ENCODE peak calls at places on chromosomes 11 and 22, in ten cellular contexts. One of them, this sample, is unnamed.

GRCh38 chr11:2077061-2077802 is 62.0 kb downstream of the IGF2 start:
- DNase-seq in T-helper 1 cell: no peak
- DNase-seq in stimulated activated CD4-positive, alpha-beta T cell treated with anti-CD3 and anti-CD28 coated beads, Interleukin-4, amount 100 ng/mL, for 24 hours: peak
- DNase-seq in choroid plexus epithelial cell: peak
- DNase-seq in GM04504: no peak
- DNase-seq in activated naive CD8-positive, alpha-beta T cell treated with anti-CD3 and anti-CD28 coated beads, Interleukin-2, amount 50 U/mL, for 24 hours: no peak
- DNase-seq in germinal center: no peak
- DNase-seq in heart left ventricle: no peak
- DNase-seq in cardiac muscle cell: peak
- DNase-seq in thoracic aorta: no peak
- DNase-seq in this sample: no peak

GRCh38 chr22:19779685-19780268 is 19.2 kb downstream of the TBX1 start:
- DNase-seq in thoracic aorta: no peak
- DNase-seq in activated naive CD8-positive, alpha-beta T cell treated with anti-CD3 and anti-CD28 coated beads, Interleukin-2, amount 50 U/mL, for 24 hours: no peak
- DNase-seq in GM04504: no peak
- DNase-seq in stimulated activated CD4-positive, alpha-beta T cell treated with anti-CD3 and anti-CD28 coated beads, Interleukin-4, amount 100 ng/mL, for 24 hours: no peak
- DNase-seq in T-helper 1 cell: no peak
- DNase-seq in choroid plexus epithelial cell: no peak
- DNase-seq in heart left ventricle: peak
- DNase-seq in germinal center: no peak
- DNase-seq in cardiac muscle cell: no peak
- DNase-seq in this sample: no peak

GRCh38 chr11:62880803-62881578 is at the start of gene SLC3A2:
- DNase-seq in T-helper 1 cell: peak
- DNase-seq in heart left ventricle: peak
- DNase-seq in germinal center: peak
- DNase-seq in cardiac muscle cell: peak
- DNase-seq in GM04504: peak
- DNase-seq in thoracic aorta: peak
- DNase-seq in stimulated activated CD4-positive, alpha-beta T cell treated with anti-CD3 and anti-CD28 coated beads, Interleukin-4, amount 100 ng/mL, for 24 hours: peak
- DNase-seq in choroid plexus epithelial cell: peak
- DNase-seq in activated naive CD8-positive, alpha-beta T cell treated with anti-CD3 and anti-CD28 coated beads, Interleukin-2, amount 50 U/mL, for 24 hours: peak
- DNase-seq in this sample: peak

GRCh38 chr11:12263141-12263693 is 114.2 kb upstream of the PARVA start:
- DNase-seq in GM04504: no peak
- DNase-seq in choroid plexus epithelial cell: no peak
- DNase-seq in thoracic aorta: no peak
- DNase-seq in T-helper 1 cell: no peak
- DNase-seq in stimulated activated CD4-positive, alpha-beta T cell treated with anti-CD3 and anti-CD28 coated beads, Interleukin-4, amount 100 ng/mL, for 24 hours: no peak
- DNase-seq in cardiac muscle cell: peak
- DNase-seq in germinal center: no peak
- DNase-seq in heart left ventricle: no peak
- DNase-seq in activated naive CD8-positive, alpha-beta T cell treated with anti-CD3 and anti-CD28 coated beads, Interleukin-2, amount 50 U/mL, for 24 hours: no peak
- DNase-seq in this sample: no peak

GRCh38 chr11:59865031-59865430 is 1.3 kb downstream of the TCN1 start:
- DNase-seq in germinal center: no peak
- DNase-seq in cardiac muscle cell: peak
- DNase-seq in thoracic aorta: no peak
- DNase-seq in stimulated activated CD4-positive, alpha-beta T cell treated with anti-CD3 and anti-CD28 coated beads, Interleukin-4, amount 100 ng/mL, for 24 hours: no peak
- DNase-seq in T-helper 1 cell: no peak
- DNase-seq in GM04504: no peak
- DNase-seq in choroid plexus epithelial cell: no peak
- DNase-seq in heart left ventricle: no peak
- DNase-seq in activated naive CD8-positive, alpha-beta T cell treated with anti-CD3 and anti-CD28 coated beads, Interleukin-2, amount 50 U/mL, for 24 hours: no peak
- DNase-seq in this sample: no peak

GRCh38 chr11:73236879-73237278 is 18.8 kb downstream of the P2RY2 start:
- DNase-seq in cardiac muscle cell: peak
- DNase-seq in stimulated activated CD4-positive, alpha-beta T cell treated with anti-CD3 and anti-CD28 coated beads, Interleukin-4, amount 100 ng/mL, for 24 hours: no peak
- DNase-seq in activated naive CD8-positive, alpha-beta T cell treated with anti-CD3 and anti-CD28 coated beads, Interleukin-2, amount 50 U/mL, for 24 hours: peak
- DNase-seq in choroid plexus epithelial cell: peak
- DNase-seq in heart left ventricle: peak
- DNase-seq in thoracic aorta: no peak
- DNase-seq in germinal center: peak
- DNase-seq in T-helper 1 cell: no peak
- DNase-seq in GM04504: no peak
- DNase-seq in this sample: no peak

GRCh38 chr11:118918128-118918685 is 7.5 kb downstream of the BCL9L start:
- DNase-seq in germinal center: no peak
- DNase-seq in GM04504: peak
- DNase-seq in thoracic aorta: no peak
- DNase-seq in T-helper 1 cell: no peak
- DNase-seq in cardiac muscle cell: peak
- DNase-seq in choroid plexus epithelial cell: peak
- DNase-seq in heart left ventricle: no peak
- DNase-seq in stimulated activated CD4-positive, alpha-beta T cell treated with anti-CD3 and anti-CD28 coated beads, Interleukin-4, amount 100 ng/mL, for 24 hours: no peak
- DNase-seq in activated naive CD8-positive, alpha-beta T cell treated with anti-CD3 and anti-CD28 coated beads, Interleukin-2, amount 50 U/mL, for 24 hours: no peak
- DNase-seq in this sample: no peak

GRCh38 chr11:94151903-94152677 is 23.4 kb downstream of the PANX1 start:
- DNase-seq in choroid plexus epithelial cell: peak
- DNase-seq in germinal center: no peak
- DNase-seq in activated naive CD8-positive, alpha-beta T cell treated with anti-CD3 and anti-CD28 coated beads, Interleukin-2, amount 50 U/mL, for 24 hours: peak
- DNase-seq in GM04504: peak
- DNase-seq in T-helper 1 cell: no peak
- DNase-seq in cardiac muscle cell: peak
- DNase-seq in heart left ventricle: peak
- DNase-seq in stimulated activated CD4-positive, alpha-beta T cell treated with anti-CD3 and anti-CD28 coated beads, Interleukin-4, amount 100 ng/mL, for 24 hours: peak
- DNase-seq in thoracic aorta: peak
- DNase-seq in this sample: no peak

GRCh38 chr11:106304274-106304673 is 226.8 kb downstream of the AASDHPPT start:
- DNase-seq in activated naive CD8-positive, alpha-beta T cell treated with anti-CD3 and anti-CD28 coated beads, Interleukin-2, amount 50 U/mL, for 24 hours: no peak
- DNase-seq in T-helper 1 cell: no peak
- DNase-seq in stimulated activated CD4-positive, alpha-beta T cell treated with anti-CD3 and anti-CD28 coated beads, Interleukin-4, amount 100 ng/mL, for 24 hours: no peak
- DNase-seq in thoracic aorta: no peak
- DNase-seq in choroid plexus epithelial cell: peak
- DNase-seq in GM04504: no peak
- DNase-seq in germinal center: no peak
- DNase-seq in heart left ventricle: no peak
- DNase-seq in cardiac muscle cell: peak
- DNase-seq in this sample: no peak

GRCh38 chr22:39943941-39944624 is 16.1 kb upstream of the TMA7B start:
- DNase-seq in activated naive CD8-positive, alpha-beta T cell treated with anti-CD3 and anti-CD28 coated beads, Interleukin-2, amount 50 U/mL, for 24 hours: no peak
- DNase-seq in T-helper 1 cell: no peak
- DNase-seq in heart left ventricle: no peak
- DNase-seq in thoracic aorta: no peak
- DNase-seq in choroid plexus epithelial cell: no peak
- DNase-seq in germinal center: no peak
- DNase-seq in GM04504: no peak
- DNase-seq in cardiac muscle cell: no peak
- DNase-seq in stimulated activated CD4-positive, alpha-beta T cell treated with anti-CD3 and anti-CD28 coated beads, Interleukin-4, amount 100 ng/mL, for 24 hours: no peak
- DNase-seq in this sample: no peak

GRCh38 chr11:118282635-118283310 is 18.7 kb upstream of the MPZL2 start:
- DNase-seq in stimulated activated CD4-positive, alpha-beta T cell treated with anti-CD3 and anti-CD28 coated beads, Interleukin-4, amount 100 ng/mL, for 24 hours: no peak
- DNase-seq in cardiac muscle cell: no peak
- DNase-seq in choroid plexus epithelial cell: no peak
- DNase-seq in T-helper 1 cell: no peak
- DNase-seq in thoracic aorta: no peak
- DNase-seq in activated naive CD8-positive, alpha-beta T cell treated with anti-CD3 and anti-CD28 coated beads, Interleukin-2, amount 50 U/mL, for 24 hours: no peak
- DNase-seq in germinal center: no peak
- DNase-seq in GM04504: no peak
- DNase-seq in heart left ventricle: no peak
- DNase-seq in this sample: no peak

GRCh38 chr11:69963533-69964246 is 114.4 kb upstream of the ANO1 start:
- DNase-seq in stimulated activated CD4-positive, alpha-beta T cell treated with anti-CD3 and anti-CD28 coated beads, Interleukin-4, amount 100 ng/mL, for 24 hours: no peak
- DNase-seq in cardiac muscle cell: no peak
- DNase-seq in germinal center: no peak
- DNase-seq in activated naive CD8-positive, alpha-beta T cell treated with anti-CD3 and anti-CD28 coated beads, Interleukin-2, amount 50 U/mL, for 24 hours: no peak
- DNase-seq in GM04504: no peak
- DNase-seq in T-helper 1 cell: no peak
- DNase-seq in choroid plexus epithelial cell: no peak
- DNase-seq in heart left ventricle: peak
- DNase-seq in thoracic aorta: no peak
- DNase-seq in this sample: no peak

GRCh38 chr11:46237248-46238077 is 40.0 kb upstream of the CREB3L1 start:
- DNase-seq in germinal center: peak
- DNase-seq in thoracic aorta: peak
- DNase-seq in T-helper 1 cell: no peak
- DNase-seq in stimulated activated CD4-positive, alpha-beta T cell treated with anti-CD3 and anti-CD28 coated beads, Interleukin-4, amount 100 ng/mL, for 24 hours: peak
- DNase-seq in cardiac muscle cell: peak
- DNase-seq in choroid plexus epithelial cell: peak
- DNase-seq in heart left ventricle: peak
- DNase-seq in GM04504: no peak
- DNase-seq in activated naive CD8-positive, alpha-beta T cell treated with anti-CD3 and anti-CD28 coated beads, Interleukin-2, amount 50 U/mL, for 24 hours: peak
- DNase-seq in this sample: peak

GRCh38 chr11:65133724-65134123 is 595 bp downstream of the SYVN1 start:
- DNase-seq in T-helper 1 cell: no peak
- DNase-seq in heart left ventricle: no peak
- DNase-seq in thoracic aorta: no peak
- DNase-seq in germinal center: no peak
- DNase-seq in cardiac muscle cell: peak
- DNase-seq in activated naive CD8-positive, alpha-beta T cell treated with anti-CD3 and anti-CD28 coated beads, Interleukin-2, amount 50 U/mL, for 24 hours: no peak
- DNase-seq in stimulated activated CD4-positive, alpha-beta T cell treated with anti-CD3 and anti-CD28 coated beads, Interleukin-4, amount 100 ng/mL, for 24 hours: no peak
- DNase-seq in choroid plexus epithelial cell: peak
- DNase-seq in GM04504: no peak
- DNase-seq in this sample: peak

GRCh38 chr11:17720796-17721171 is 1.4 kb downstream of the MYOD1 start:
- DNase-seq in stimulated activated CD4-positive, alpha-beta T cell treated with anti-CD3 and anti-CD28 coated beads, Interleukin-4, amount 100 ng/mL, for 24 hours: no peak
- DNase-seq in T-helper 1 cell: no peak
- DNase-seq in activated naive CD8-positive, alpha-beta T cell treated with anti-CD3 and anti-CD28 coated beads, Interleukin-2, amount 50 U/mL, for 24 hours: no peak
- DNase-seq in heart left ventricle: no peak
- DNase-seq in choroid plexus epithelial cell: no peak
- DNase-seq in thoracic aorta: no peak
- DNase-seq in GM04504: no peak
- DNase-seq in germinal center: no peak
- DNase-seq in cardiac muscle cell: no peak
- DNase-seq in this sample: no peak

GRCh38 chr11:6321356-6321755 is 1.1 kb upstream of the CAVIN3 start:
- DNase-seq in germinal center: no peak
- DNase-seq in cardiac muscle cell: no peak
- DNase-seq in activated naive CD8-positive, alpha-beta T cell treated with anti-CD3 and anti-CD28 coated beads, Interleukin-2, amount 50 U/mL, for 24 hours: no peak
- DNase-seq in stimulated activated CD4-positive, alpha-beta T cell treated with anti-CD3 and anti-CD28 coated beads, Interleukin-4, amount 100 ng/mL, for 24 hours: no peak
- DNase-seq in T-helper 1 cell: no peak
- DNase-seq in GM04504: no peak
- DNase-seq in thoracic aorta: no peak
- DNase-seq in choroid plexus epithelial cell: no peak
- DNase-seq in heart left ventricle: no peak
- DNase-seq in this sample: no peak

GRCh38 chr11:208177-208916 is 839 bp downstream of the RIC8A start:
- DNase-seq in thoracic aorta: no peak
- DNase-seq in GM04504: no peak
- DNase-seq in heart left ventricle: peak
- DNase-seq in T-helper 1 cell: peak
- DNase-seq in germinal center: peak
- DNase-seq in stimulated activated CD4-positive, alpha-beta T cell treated with anti-CD3 and anti-CD28 coated beads, Interleukin-4, amount 100 ng/mL, for 24 hours: peak
- DNase-seq in choroid plexus epithelial cell: peak
- DNase-seq in cardiac muscle cell: peak
- DNase-seq in activated naive CD8-positive, alpha-beta T cell treated with anti-CD3 and anti-CD28 coated beads, Interleukin-2, amount 50 U/mL, for 24 hours: peak
- DNase-seq in this sample: peak

GRCh38 chr22:30538280-30538679 is 8.3 kb downstream of the SEC14L6 start:
- DNase-seq in choroid plexus epithelial cell: peak
- DNase-seq in T-helper 1 cell: no peak
- DNase-seq in stimulated activated CD4-positive, alpha-beta T cell treated with anti-CD3 and anti-CD28 coated beads, Interleukin-4, amount 100 ng/mL, for 24 hours: no peak
- DNase-seq in GM04504: peak
- DNase-seq in germinal center: no peak
- DNase-seq in cardiac muscle cell: peak
- DNase-seq in activated naive CD8-positive, alpha-beta T cell treated with anti-CD3 and anti-CD28 coated beads, Interleukin-2, amount 50 U/mL, for 24 hours: no peak
- DNase-seq in thoracic aorta: no peak
- DNase-seq in heart left ventricle: no peak
- DNase-seq in this sample: no peak

GRCh38 chr11:14107071-14107470 is 144.5 kb downstream of the SPON1 start:
- DNase-seq in choroid plexus epithelial cell: no peak
- DNase-seq in activated naive CD8-positive, alpha-beta T cell treated with anti-CD3 and anti-CD28 coated beads, Interleukin-2, amount 50 U/mL, for 24 hours: no peak
- DNase-seq in GM04504: no peak
- DNase-seq in heart left ventricle: no peak
- DNase-seq in T-helper 1 cell: no peak
- DNase-seq in cardiac muscle cell: no peak
- DNase-seq in stimulated activated CD4-positive, alpha-beta T cell treated with anti-CD3 and anti-CD28 coated beads, Interleukin-4, amount 100 ng/mL, for 24 hours: no peak
- DNase-seq in germinal center: no peak
- DNase-seq in thoracic aorta: no peak
- DNase-seq in this sample: no peak

GRCh38 chr11:20639688-20640087 is 29.7 kb upstream of the NELL1 start:
- DNase-seq in germinal center: no peak
- DNase-seq in heart left ventricle: no peak
- DNase-seq in activated naive CD8-positive, alpha-beta T cell treated with anti-CD3 and anti-CD28 coated beads, Interleukin-2, amount 50 U/mL, for 24 hours: no peak
- DNase-seq in T-helper 1 cell: no peak
- DNase-seq in GM04504: no peak
- DNase-seq in stimulated activated CD4-positive, alpha-beta T cell treated with anti-CD3 and anti-CD28 coated beads, Interleukin-4, amount 100 ng/mL, for 24 hours: no peak
- DNase-seq in choroid plexus epithelial cell: no peak
- DNase-seq in thoracic aorta: no peak
- DNase-seq in cardiac muscle cell: no peak
- DNase-seq in this sample: no peak

GRCh38 chr11:78371221-78371899 is 46.3 kb downstream of the GAB2 start:
- DNase-seq in cardiac muscle cell: no peak
- DNase-seq in thoracic aorta: no peak
- DNase-seq in germinal center: peak
- DNase-seq in GM04504: no peak
- DNase-seq in stimulated activated CD4-positive, alpha-beta T cell treated with anti-CD3 and anti-CD28 coated beads, Interleukin-4, amount 100 ng/mL, for 24 hours: no peak
- DNase-seq in choroid plexus epithelial cell: no peak
- DNase-seq in activated naive CD8-positive, alpha-beta T cell treated with anti-CD3 and anti-CD28 coated beads, Interleukin-2, amount 50 U/mL, for 24 hours: no peak
- DNase-seq in T-helper 1 cell: no peak
- DNase-seq in heart left ventricle: no peak
- DNase-seq in this sample: no peak

GRCh38 chr11:60720460-60720859 is 4.1 kb upstream of the MS4A18 start:
- DNase-seq in GM04504: no peak
- DNase-seq in heart left ventricle: no peak
- DNase-seq in choroid plexus epithelial cell: no peak
- DNase-seq in germinal center: no peak
- DNase-seq in thoracic aorta: no peak
- DNase-seq in cardiac muscle cell: no peak
- DNase-seq in activated naive CD8-positive, alpha-beta T cell treated with anti-CD3 and anti-CD28 coated beads, Interleukin-2, amount 50 U/mL, for 24 hours: no peak
- DNase-seq in T-helper 1 cell: no peak
- DNase-seq in stimulated activated CD4-positive, alpha-beta T cell treated with anti-CD3 and anti-CD28 coated beads, Interleukin-4, amount 100 ng/mL, for 24 hours: no peak
- DNase-seq in this sample: no peak

GRCh38 chr11:46837860-46838259 is 8.2 kb downstream of the CKAP5 start:
- DNase-seq in thoracic aorta: no peak
- DNase-seq in activated naive CD8-positive, alpha-beta T cell treated with anti-CD3 and anti-CD28 coated beads, Interleukin-2, amount 50 U/mL, for 24 hours: no peak
- DNase-seq in germinal center: no peak
- DNase-seq in cardiac muscle cell: no peak
- DNase-seq in GM04504: no peak
- DNase-seq in T-helper 1 cell: no peak
- DNase-seq in stimulated activated CD4-positive, alpha-beta T cell treated with anti-CD3 and anti-CD28 coated beads, Interleukin-4, amount 100 ng/mL, for 24 hours: no peak
- DNase-seq in heart left ventricle: no peak
- DNase-seq in choroid plexus epithelial cell: no peak
- DNase-seq in this sample: no peak

GRCh38 chr22:35418088-35418487 is 18.1 kb downstream of the MCM5 start:
- DNase-seq in thoracic aorta: no peak
- DNase-seq in GM04504: no peak
- DNase-seq in T-helper 1 cell: no peak
- DNase-seq in germinal center: no peak
- DNase-seq in cardiac muscle cell: peak
- DNase-seq in activated naive CD8-positive, alpha-beta T cell treated with anti-CD3 and anti-CD28 coated beads, Interleukin-2, amount 50 U/mL, for 24 hours: no peak
- DNase-seq in heart left ventricle: no peak
- DNase-seq in choroid plexus epithelial cell: no peak
- DNase-seq in stimulated activated CD4-positive, alpha-beta T cell treated with anti-CD3 and anti-CD28 coated beads, Interleukin-4, amount 100 ng/mL, for 24 hours: no peak
- DNase-seq in this sample: no peak

GRCh38 chr11:113572349-113572748 is 97.2 kb upstream of the DRD2 start:
- DNase-seq in stimulated activated CD4-positive, alpha-beta T cell treated with anti-CD3 and anti-CD28 coated beads, Interleukin-4, amount 100 ng/mL, for 24 hours: no peak
- DNase-seq in cardiac muscle cell: peak
- DNase-seq in choroid plexus epithelial cell: no peak
- DNase-seq in germinal center: no peak
- DNase-seq in activated naive CD8-positive, alpha-beta T cell treated with anti-CD3 and anti-CD28 coated beads, Interleukin-2, amount 50 U/mL, for 24 hours: no peak
- DNase-seq in thoracic aorta: no peak
- DNase-seq in heart left ventricle: no peak
- DNase-seq in GM04504: no peak
- DNase-seq in T-helper 1 cell: no peak
- DNase-seq in this sample: no peak

GRCh38 chr11:130340671-130341319 is 26.1 kb upstream of the ZBTB44 start:
- DNase-seq in thoracic aorta: no peak
- DNase-seq in cardiac muscle cell: no peak
- DNase-seq in choroid plexus epithelial cell: peak
- DNase-seq in GM04504: no peak
- DNase-seq in germinal center: no peak
- DNase-seq in stimulated activated CD4-positive, alpha-beta T cell treated with anti-CD3 and anti-CD28 coated beads, Interleukin-4, amount 100 ng/mL, for 24 hours: no peak
- DNase-seq in heart left ventricle: no peak
- DNase-seq in T-helper 1 cell: no peak
- DNase-seq in activated naive CD8-positive, alpha-beta T cell treated with anti-CD3 and anti-CD28 coated beads, Interleukin-2, amount 50 U/mL, for 24 hours: no peak
- DNase-seq in this sample: peak

GRCh38 chr11:87463486-87464102 is 425.9 kb downstream of the TMEM135 start:
- DNase-seq in cardiac muscle cell: no peak
- DNase-seq in heart left ventricle: no peak
- DNase-seq in stimulated activated CD4-positive, alpha-beta T cell treated with anti-CD3 and anti-CD28 coated beads, Interleukin-4, amount 100 ng/mL, for 24 hours: no peak
- DNase-seq in GM04504: no peak
- DNase-seq in T-helper 1 cell: no peak
- DNase-seq in germinal center: peak
- DNase-seq in thoracic aorta: no peak
- DNase-seq in activated naive CD8-positive, alpha-beta T cell treated with anti-CD3 and anti-CD28 coated beads, Interleukin-2, amount 50 U/mL, for 24 hours: no peak
- DNase-seq in choroid plexus epithelial cell: peak
- DNase-seq in this sample: no peak

GRCh38 chr11:123653997-123654565 is 343 bp downstream of the SCN3B start:
- DNase-seq in germinal center: peak
- DNase-seq in choroid plexus epithelial cell: peak
- DNase-seq in T-helper 1 cell: no peak
- DNase-seq in thoracic aorta: no peak
- DNase-seq in activated naive CD8-positive, alpha-beta T cell treated with anti-CD3 and anti-CD28 coated beads, Interleukin-2, amount 50 U/mL, for 24 hours: peak
- DNase-seq in stimulated activated CD4-positive, alpha-beta T cell treated with anti-CD3 and anti-CD28 coated beads, Interleukin-4, amount 100 ng/mL, for 24 hours: peak
- DNase-seq in GM04504: peak
- DNase-seq in heart left ventricle: peak
- DNase-seq in cardiac muscle cell: peak
- DNase-seq in this sample: no peak

This sample was measured in activated T-helper 2 cell treated with anti-CD3 and anti-CD28 coated beads, Interferon-gamma antibody, Interleukin-2, Interleukin-4, amounts not matched to agents 10 μg/mL and 5 μg/mL and 100 μg/mL, durations not matched to agents 14 hours and 24 hours and 36 hours.